ENCODE peak calls at places on chromosome 3, in nine cellular contexts. One of them, this sample, is unnamed.

GRCh38 chr3:13581485-13582365 is 32.8 kb downstream of the FBLN2 start:
- DNase-seq in neural progenitor cell: no peak
- DNase-seq in PC-3: no peak
- DNase-seq in MM.1S: no peak
- DNase-seq in hepatocyte: no peak
- DNase-seq in SK-N-SH: no peak
- DNase-seq in HCT116: no peak
- DNase-seq in OCI-LY7: no peak
- DNase-seq in GM23248: peak; percentile 33
- DNase-seq in this sample: no peak

GRCh38 chr3:71784914-71785593 is at the start of gene PROK2:
- DNase-seq in hepatocyte: peak; percentile 33
- DNase-seq in GM23248: peak; percentile 49
- DNase-seq in PC-3: no peak
- DNase-seq in HCT116: no peak
- DNase-seq in neural progenitor cell: peak; percentile 76
- DNase-seq in SK-N-SH: peak; percentile 77
- DNase-seq in OCI-LY7: no peak
- DNase-seq in MM.1S: no peak
- DNase-seq in this sample: peak; percentile 77

GRCh38 chr3:98779936-98780335 is 16.8 kb downstream of the ST3GAL6 start:
- DNase-seq in hepatocyte: no peak
- DNase-seq in neural progenitor cell: no peak
- DNase-seq in PC-3: no peak
- DNase-seq in GM23248: peak; percentile 47
- DNase-seq in OCI-LY7: no peak
- DNase-seq in HCT116: no peak
- DNase-seq in MM.1S: no peak
- DNase-seq in SK-N-SH: no peak
- DNase-seq in this sample: no peak

GRCh38 chr3:128619146-128619890 is 31.3 kb downstream of the RPN1 start:
- DNase-seq in hepatocyte: no peak
- DNase-seq in neural progenitor cell: no peak
- DNase-seq in HCT116: no peak
- DNase-seq in SK-N-SH: no peak
- DNase-seq in MM.1S: no peak
- DNase-seq in GM23248: peak; percentile 94
- DNase-seq in PC-3: peak; percentile 50
- DNase-seq in OCI-LY7: no peak
- DNase-seq in this sample: no peak

GRCh38 chr3:45841380-45841700 is 579 bp downstream of the LZTFL1 start:
- DNase-seq in hepatocyte: peak; percentile 48
- DNase-seq in GM23248: peak; percentile 68
- DNase-seq in HCT116: no peak
- DNase-seq in neural progenitor cell: peak; percentile 41
- DNase-seq in OCI-LY7: peak; percentile 5
- DNase-seq in PC-3: peak; percentile 40
- DNase-seq in MM.1S: peak; percentile 25
- DNase-seq in SK-N-SH: no peak
- DNase-seq in this sample: peak; percentile 26

GRCh38 chr3:13612829-13613228 is 63.9 kb downstream of the FBLN2 start:
- DNase-seq in PC-3: no peak
- DNase-seq in GM23248: peak; percentile 33
- DNase-seq in MM.1S: no peak
- DNase-seq in HCT116: no peak
- DNase-seq in hepatocyte: no peak
- DNase-seq in SK-N-SH: no peak
- DNase-seq in neural progenitor cell: no peak
- DNase-seq in OCI-LY7: no peak
- DNase-seq in this sample: no peak

GRCh38 chr3:53073553-53074365 is 27.9 kb upstream of the SFMBT1 start:
- DNase-seq in OCI-LY7: no peak
- DNase-seq in HCT116: no peak
- DNase-seq in SK-N-SH: peak; percentile 43
- DNase-seq in neural progenitor cell: no peak
- DNase-seq in MM.1S: no peak
- DNase-seq in PC-3: no peak
- DNase-seq in hepatocyte: no peak
- DNase-seq in GM23248: no peak
- DNase-seq in this sample: no peak

GRCh38 chr3:117433439-117433838 is 723.9 kb downstream of the TUSC7 start:
- DNase-seq in HCT116: no peak
- DNase-seq in GM23248: no peak
- DNase-seq in MM.1S: no peak
- DNase-seq in OCI-LY7: no peak
- DNase-seq in PC-3: no peak
- DNase-seq in SK-N-SH: no peak
- DNase-seq in hepatocyte: peak; percentile 33
- DNase-seq in neural progenitor cell: no peak
- DNase-seq in this sample: no peak

GRCh38 chr3:56086355-56086754 is 381.9 kb downstream of the ERC2 start:
- DNase-seq in neural progenitor cell: no peak
- DNase-seq in HCT116: no peak
- DNase-seq in PC-3: no peak
- DNase-seq in MM.1S: no peak
- DNase-seq in OCI-LY7: no peak
- DNase-seq in SK-N-SH: no peak
- DNase-seq in hepatocyte: no peak
- DNase-seq in GM23248: peak; percentile 36
- DNase-seq in this sample: no peak

GRCh38 chr3:69081583-69082262 is 1.6 kb upstream of the UBA3 start:
- DNase-seq in GM23248: no peak
- DNase-seq in HCT116: no peak
- DNase-seq in neural progenitor cell: no peak
- DNase-seq in MM.1S: peak; percentile 64
- DNase-seq in SK-N-SH: peak; percentile 38
- DNase-seq in hepatocyte: no peak
- DNase-seq in PC-3: peak; percentile 32
- DNase-seq in OCI-LY7: peak; percentile 21
- DNase-seq in this sample: peak; percentile 43

GRCh38 chr3:59812778-59813558 is 763.1 kb upstream of the CFAP20DC start:
- DNase-seq in MM.1S: no peak
- DNase-seq in SK-N-SH: no peak
- DNase-seq in HCT116: no peak
- DNase-seq in GM23248: no peak
- DNase-seq in hepatocyte: no peak
- DNase-seq in neural progenitor cell: peak; percentile 24
- DNase-seq in OCI-LY7: no peak
- DNase-seq in PC-3: no peak
- DNase-seq in this sample: peak; percentile 47

GRCh38 chr3:49020335-49021212 is 1.3 kb upstream of the NDUFAF3 start:
- DNase-seq in OCI-LY7: peak; percentile 71
- DNase-seq in MM.1S: peak; percentile 55
- DNase-seq in neural progenitor cell: peak; percentile 78
- DNase-seq in HCT116: no peak
- DNase-seq in GM23248: peak; percentile 67
- DNase-seq in SK-N-SH: peak; percentile 55
- DNase-seq in PC-3: no peak
- DNase-seq in hepatocyte: peak; percentile 72
- DNase-seq in this sample: peak; percentile 66

DNA sequence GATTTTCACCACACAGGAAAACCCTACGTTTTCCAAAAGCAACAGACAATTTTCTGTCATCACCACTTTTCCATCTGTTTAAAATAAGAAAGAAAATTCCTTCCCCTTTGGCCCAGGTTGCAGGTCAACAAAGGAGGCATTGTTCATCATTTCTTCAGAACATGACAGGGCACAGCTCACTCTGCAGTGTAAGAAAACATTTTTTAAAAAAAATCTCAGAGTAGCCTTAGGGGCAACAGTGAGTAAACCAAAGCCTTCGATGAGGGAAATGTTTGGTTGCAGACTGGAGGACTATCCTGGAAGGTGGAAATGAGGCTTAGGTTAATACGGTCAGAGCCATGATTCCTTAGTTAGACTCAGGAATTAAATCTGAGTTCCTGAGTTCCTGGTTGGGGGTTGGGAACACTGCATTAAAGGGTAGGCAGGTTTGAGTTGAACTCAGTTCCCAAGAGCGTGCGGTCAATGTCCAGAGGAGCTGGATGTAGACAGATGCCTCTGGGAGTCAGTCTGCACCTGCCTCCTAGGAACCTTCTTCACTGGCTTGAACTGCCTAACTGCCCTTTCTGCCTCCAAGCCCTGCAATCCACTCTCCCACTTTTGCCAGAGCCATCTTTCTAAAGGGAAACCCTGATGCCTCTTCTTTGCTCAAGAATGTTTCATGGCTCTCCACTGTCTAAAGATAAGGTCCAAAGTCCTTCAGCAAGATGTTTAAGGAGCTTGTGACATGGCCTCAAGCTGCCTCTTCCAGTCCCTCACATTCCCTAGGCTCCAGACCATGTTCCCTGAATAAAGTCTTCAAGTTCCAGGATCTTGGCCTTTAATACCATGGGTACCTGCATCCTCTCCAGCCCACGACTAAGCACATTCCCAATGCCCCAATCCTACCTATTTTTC is 3.2 kb upstream of the HES1 start:
- DNase-seq in SK-N-SH: no peak
- DNase-seq in OCI-LY7: no peak
- DNase-seq in PC-3: peak; percentile 91
- DNase-seq in hepatocyte: peak; percentile 32
- DNase-seq in GM23248: peak; percentile 47
- DNase-seq in MM.1S: no peak
- DNase-seq in HCT116: no peak
- DNase-seq in neural progenitor cell: peak; percentile 27
- DNase-seq in this sample: peak; percentile 74
- TF ChIP-seq EZH2phosphoT487 in SK-N-SH: no peak
- TF ChIP-seq EZH2phosphoT487 in OCI-LY7: no peak
- TF ChIP-seq EZH2phosphoT487 in PC-3: no peak
- TF ChIP-seq EZH2phosphoT487 in hepatocyte: no peak
- TF ChIP-seq EZH2phosphoT487 in GM23248: no peak
- TF ChIP-seq EZH2phosphoT487 in MM.1S: no peak
- TF ChIP-seq EZH2phosphoT487 in HCT116: no peak
- TF ChIP-seq EZH2phosphoT487 in neural progenitor cell: no peak
- TF ChIP-seq EZH2phosphoT487 in this sample: no peak

DNA sequence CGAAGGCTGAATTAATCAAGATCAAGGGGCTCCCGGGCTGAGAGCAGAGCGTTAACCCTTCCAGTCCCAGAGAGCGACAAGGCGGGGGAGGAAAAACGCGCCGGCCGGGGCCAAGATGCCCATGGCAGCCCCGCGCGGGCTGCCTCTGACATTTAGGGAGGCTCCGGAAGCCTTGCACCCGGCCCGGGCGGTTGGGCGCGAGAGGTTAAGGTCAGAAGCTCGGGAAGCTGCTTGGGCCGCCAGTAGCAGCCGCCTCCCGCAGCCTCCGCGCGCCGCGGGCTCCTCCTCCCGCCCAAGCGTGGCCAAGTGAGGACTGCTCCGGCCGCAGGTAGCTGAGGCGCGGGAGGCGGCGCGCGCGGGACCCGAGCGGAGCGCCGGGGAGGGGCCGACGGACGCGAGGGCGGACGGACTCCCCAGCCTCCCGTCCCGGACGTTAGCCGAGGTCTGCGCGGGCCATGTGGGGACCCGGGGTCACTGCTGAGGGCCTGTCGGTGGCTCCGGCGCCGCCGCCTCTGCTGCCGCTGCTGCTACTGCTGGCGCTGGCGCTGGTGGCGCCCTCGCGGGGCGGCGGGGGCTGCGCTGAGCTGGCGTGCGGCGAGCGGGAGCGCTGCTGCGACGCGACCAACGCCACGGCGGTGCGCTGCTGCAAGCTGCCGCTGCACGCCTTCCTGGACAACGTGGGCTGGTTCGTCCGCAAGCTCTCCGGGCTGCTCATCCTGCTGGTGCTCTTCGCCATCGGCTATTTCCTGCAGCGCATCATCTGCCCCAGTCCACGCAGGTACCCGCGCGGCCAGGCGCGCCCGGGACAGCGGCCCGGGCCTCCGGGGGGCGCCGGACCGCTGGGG is at the start of gene C3orf80:
- DNase-seq in PC-3: peak; percentile 52
- DNase-seq in GM23248: peak; percentile 81
- DNase-seq in HCT116: peak; percentile 21
- DNase-seq in hepatocyte: peak; percentile 69
- DNase-seq in MM.1S: peak; percentile 84
- DNase-seq in SK-N-SH: peak; percentile 86
- DNase-seq in OCI-LY7: peak; percentile 30
- DNase-seq in neural progenitor cell: peak; percentile 85
- DNase-seq in this sample: peak; percentile 91
- TF ChIP-seq EZH2phosphoT487 in PC-3: peak; percentile 44
- TF ChIP-seq EZH2phosphoT487 in GM23248: no peak
- TF ChIP-seq EZH2phosphoT487 in HCT116: no peak
- TF ChIP-seq EZH2phosphoT487 in hepatocyte: no peak
- TF ChIP-seq EZH2phosphoT487 in MM.1S: no peak
- TF ChIP-seq EZH2phosphoT487 in SK-N-SH: no peak
- TF ChIP-seq EZH2phosphoT487 in OCI-LY7: no peak
- TF ChIP-seq EZH2phosphoT487 in neural progenitor cell: peak; percentile 80
- TF ChIP-seq EZH2phosphoT487 in this sample: no peak

GRCh38 chr3:127546517-127546916 is 44.0 kb downstream of the TPRA1 start:
- DNase-seq in hepatocyte: no peak
- DNase-seq in PC-3: no peak
- DNase-seq in HCT116: no peak
- DNase-seq in OCI-LY7: no peak
- DNase-seq in SK-N-SH: no peak
- DNase-seq in neural progenitor cell: no peak
- DNase-seq in MM.1S: no peak
- DNase-seq in GM23248: no peak
- DNase-seq in this sample: no peak
- TF ChIP-seq EZH2phosphoT487 in hepatocyte: no peak
- TF ChIP-seq EZH2phosphoT487 in PC-3: no peak
- TF ChIP-seq EZH2phosphoT487 in HCT116: no peak
- TF ChIP-seq EZH2phosphoT487 in OCI-LY7: no peak
- TF ChIP-seq EZH2phosphoT487 in SK-N-SH: no peak
- TF ChIP-seq EZH2phosphoT487 in neural progenitor cell: no peak
- TF ChIP-seq EZH2phosphoT487 in MM.1S: no peak
- TF ChIP-seq EZH2phosphoT487 in GM23248: no peak
- TF ChIP-seq EZH2phosphoT487 in this sample: no peak

GRCh38 chr3:9408061-9408460 is 10.6 kb downstream of the SETD5 start:
- DNase-seq in HCT116: no peak
- DNase-seq in GM23248: no peak
- DNase-seq in neural progenitor cell: no peak
- DNase-seq in MM.1S: no peak
- DNase-seq in hepatocyte: no peak
- DNase-seq in SK-N-SH: no peak
- DNase-seq in PC-3: no peak
- DNase-seq in OCI-LY7: no peak
- DNase-seq in this sample: no peak

GRCh38 chr3:9412293-9412692 is 14.9 kb downstream of the SETD5 start:
- DNase-seq in PC-3: no peak
- DNase-seq in hepatocyte: no peak
- DNase-seq in OCI-LY7: no peak
- DNase-seq in HCT116: no peak
- DNase-seq in neural progenitor cell: no peak
- DNase-seq in SK-N-SH: no peak
- DNase-seq in MM.1S: no peak
- DNase-seq in GM23248: no peak
- DNase-seq in this sample: no peak

GRCh38 chr3:9411302-9411701 is 13.9 kb downstream of the SETD5 start:
- DNase-seq in MM.1S: no peak
- DNase-seq in GM23248: no peak
- DNase-seq in hepatocyte: no peak
- DNase-seq in neural progenitor cell: no peak
- DNase-seq in SK-N-SH: no peak
- DNase-seq in OCI-LY7: no peak
- DNase-seq in PC-3: no peak
- DNase-seq in HCT116: no peak
- DNase-seq in this sample: no peak

GRCh38 chr3:9408546-9408945 is 11.1 kb downstream of the SETD5 start:
- DNase-seq in OCI-LY7: no peak
- DNase-seq in hepatocyte: no peak
- DNase-seq in MM.1S: no peak
- DNase-seq in PC-3: no peak
- DNase-seq in GM23248: no peak
- DNase-seq in HCT116: no peak
- DNase-seq in SK-N-SH: no peak
- DNase-seq in neural progenitor cell: no peak
- DNase-seq in this sample: no peak

GRCh38 chr3:9409981-9410849 is 12.8 kb downstream of the SETD5 start:
- DNase-seq in OCI-LY7: no peak
- DNase-seq in MM.1S: no peak
- DNase-seq in neural progenitor cell: no peak
- DNase-seq in GM23248: no peak
- DNase-seq in PC-3: no peak
- DNase-seq in hepatocyte: no peak
- DNase-seq in SK-N-SH: no peak
- DNase-seq in HCT116: no peak
- DNase-seq in this sample: no peak
- TF ChIP-seq EZH2phosphoT487 in OCI-LY7: no peak
- TF ChIP-seq EZH2phosphoT487 in MM.1S: no peak
- TF ChIP-seq EZH2phosphoT487 in neural progenitor cell: no peak
- TF ChIP-seq EZH2phosphoT487 in GM23248: no peak
- TF ChIP-seq EZH2phosphoT487 in PC-3: no peak
- TF ChIP-seq EZH2phosphoT487 in hepatocyte: no peak
- TF ChIP-seq EZH2phosphoT487 in SK-N-SH: no peak
- TF ChIP-seq EZH2phosphoT487 in HCT116: no peak
- TF ChIP-seq EZH2phosphoT487 in this sample: no peak

This sample was measured in GM23338.